ENCODE peak calls at places on chromosomes 4 and X, in eight cellular contexts. C is fibroblast of lung; D is left ventricle myocardium inferior; X is mammary epithelial cell; B is CD8-positive, alpha-beta memory T cell; L is tibial nerve; U is right cardiac atrium; Q is thoracic aorta. A is an unnamed sample. For H3K4me1, the result is how much of the 10 kb centered on the place peaks cover.

GRCh38 chrX:110733166-110733565 is 62.5 kb downstream of the CHRDL1 start:
- DNase-seq in C (no peak), D (no peak), X (peak), B (no peak), L (no peak), U (no peak), Q (no peak), A (no peak)

GRCh38 chr4:109472343-109472761 is 38.7 kb downstream of the SEC24B start:
- DNase-seq in C (peak), D (no peak), X (peak), B (no peak), L (no peak), U (no peak), Q (no peak), A (no peak)

GRCh38 chr4:15868065-15868464 is 70.5 kb downstream of the FGFBP1 start:
- DNase-seq in C (no peak), D (no peak), X (no peak), B (no peak), L (no peak), U (no peak), Q (no peak), A (no peak)

GRCh38 chr4:123055943-123056342 is 133.5 kb upstream of the NUDT6 start:
- DNase-seq in C (no peak), D (no peak), X (peak), B (no peak), L (no peak), U (no peak), Q (no peak), A (no peak)

GRCh38 chr4:185144601-185145240 is 1.7 kb downstream of the SLC25A4 start:
- DNase-seq in C (no peak), D (no peak), X (no peak), B (no peak), L (no peak), U (peak), Q (no peak), A (no peak)

GRCh38 chr4:72567821-72568620 is 1.0 kb downstream of the ADAMTS3 start:
- DNase-seq in C (peak), D (peak), X (peak), B (no peak), L (peak), U (peak), Q (peak), A (peak)

GRCh38 chr4:137116144-137116543 is 416.1 kb downstream of the PCDH18 start:
- DNase-seq in C (no peak), D (no peak), X (peak), B (no peak), L (no peak), U (no peak), Q (no peak), A (no peak)

GRCh38 chrX:154002215-154002719 is 17.4 kb downstream of the IRAK1 start:
- DNase-seq in C (peak), D (peak), X (no peak), B (peak), L (peak), U (no peak), Q (no peak), A (peak)

GRCh38 chrX:1011632-1012283 is 200.7 kb downstream of the CRLF2 start:
- DNase-seq in C (no peak), D (no peak), X (no peak), B (no peak), L (no peak), U (no peak), Q (no peak), A (no peak)

GRCh38 chr4:81724925-81725329 is 253.2 kb upstream of the RASGEF1B start:
- DNase-seq in C (peak), D (peak), X (peak), B (peak), L (no peak), U (peak), Q (no peak), A (peak)

GRCh38 chr4:43456383-43456782 is 563.9 kb downstream of the GRXCR1 start:
- DNase-seq in C (peak), D (no peak), X (peak), B (no peak), L (no peak), U (no peak), Q (no peak), A (no peak)

GRCh38 chr4:125838924-125839323 is 524.2 kb downstream of the FAT4 start:
- DNase-seq in C (no peak), D (no peak), X (no peak), B (no peak), L (no peak), U (no peak), Q (no peak), A (no peak)

GRCh38 chr4:98110214-98110613 is 33.1 kb downstream of the STPG2 start:
- DNase-seq in C (no peak), D (no peak), X (no peak), B (no peak), L (no peak), U (no peak), Q (no peak), A (no peak)

GRCh38 chr4:158322119-158322518 is 111.8 kb downstream of the TMEM144 start:
- DNase-seq in C (no peak), D (no peak), X (no peak), B (no peak), L (no peak), U (no peak), Q (no peak), A (no peak)

GRCh38 chrX:9204560-9204959 is 170.6 kb upstream of the FAM9B start:
- DNase-seq in C (peak), D (no peak), X (no peak), B (no peak), L (no peak), U (no peak), Q (no peak), A (no peak)

GRCh38 chrX:71927040-71927439 is 16.4 kb downstream of the NHSL2 start:
- DNase-seq in C (no peak), D (no peak), X (no peak), B (no peak), L (no peak), U (no peak), Q (no peak), A (no peak)

GRCh38 chrX:71919436-71919835 is 8.8 kb downstream of the NHSL2 start:
- DNase-seq in C (no peak), D (no peak), X (no peak), B (no peak), L (no peak), U (no peak), Q (no peak), A (no peak)

GRCh38 chrX:71919886-71920285 is 9.2 kb downstream of the NHSL2 start:
- DNase-seq in C (no peak), D (no peak), X (no peak), B (no peak), L (no peak), U (no peak), Q (no peak), A (no peak)

GRCh38 chrX:71923516-71923915 is 12.9 kb downstream of the NHSL2 start:
- DNase-seq in C (peak), D (no peak), X (no peak), B (no peak), L (no peak), U (peak), Q (no peak), A (no peak)

DNA sequence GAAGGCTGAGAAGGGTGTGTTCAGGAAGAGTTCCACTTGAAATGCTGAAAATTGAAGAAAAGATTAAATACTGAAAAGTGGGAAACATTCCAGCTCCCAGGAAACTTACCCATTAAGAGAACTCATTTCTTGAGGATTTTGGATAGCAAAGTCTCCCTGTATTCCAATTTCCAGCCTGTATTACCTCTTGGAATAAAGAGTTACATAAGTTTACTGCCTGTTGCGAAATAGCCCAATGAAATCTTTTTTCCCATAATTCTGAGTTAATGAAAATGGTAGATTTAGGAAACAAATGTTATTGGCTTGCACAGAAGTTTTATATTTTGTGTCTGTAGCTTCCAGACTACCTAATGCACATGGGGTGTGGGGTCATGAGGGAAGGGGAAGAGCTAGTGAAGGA is 12.1 kb downstream of the NHSL2 start:
- DNase-seq in C (no peak), D (no peak), X (no peak), B (no peak), L (no peak), U (no peak), Q (no peak), A (no peak)
- H3K4me1 ChIP-seq in C (under half), D (under half), X (under half), B (under half), L (under half), U (under half), Q (under half), A (under half)

GRCh38 chrX:103100484-103100883 is 7.5 kb upstream of the NXF3 start:
- DNase-seq in C (no peak), D (no peak), X (no peak), B (no peak), L (no peak), U (no peak), Q (no peak), A (no peak)
- H3K27ac ChIP-seq in C (no peak), D (no peak), X (no peak), B (peak), L (no peak), U (no peak), Q (no peak), A (no peak)

DNA sequence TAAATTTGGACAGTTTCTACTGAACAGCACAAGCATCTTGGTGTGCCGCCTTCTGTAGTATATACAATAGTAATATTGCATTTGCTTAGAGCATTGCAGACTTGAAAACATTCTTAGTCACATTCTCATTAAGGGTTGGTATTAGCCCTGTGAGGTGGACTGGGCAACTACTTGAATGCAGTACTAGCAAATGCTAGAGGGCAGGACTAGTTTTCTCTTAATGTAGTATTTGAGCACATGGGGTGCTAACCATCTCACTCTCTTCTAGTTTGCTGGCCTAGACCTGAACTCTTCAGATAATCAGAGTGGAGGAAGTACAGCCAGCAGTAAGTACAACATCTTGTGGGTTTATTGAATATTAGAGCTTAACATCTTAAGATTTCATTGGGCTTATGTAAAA is 3.2 kb downstream of the DDX3X start:
- DNase-seq in C (no peak), D (no peak), X (peak), B (no peak), L (no peak), U (no peak), Q (no peak), A (no peak)
- H3K4me1 ChIP-seq in C (under half), D (half or more), X (under half), B (under half), L (under half), U (under half), Q (under half), A (under half)

GRCh38 chr4:53688186-53688790 is 97.0 kb upstream of the LNX1 start:
- DNase-seq in C (peak), D (no peak), X (peak), B (no peak), L (no peak), U (no peak), Q (no peak), A (no peak)

GRCh38 chr4:53682908-53683307 is 91.6 kb upstream of the LNX1 start:
- DNase-seq in C (no peak), D (no peak), X (no peak), B (no peak), L (no peak), U (no peak), Q (no peak), A (no peak)

GRCh38 chr4:53682196-53682595 is 90.9 kb upstream of the LNX1 start:
- DNase-seq in C (peak), D (no peak), X (no peak), B (no peak), L (no peak), U (no peak), Q (no peak), A (no peak)

GRCh38 chr4:53686521-53686920 is 95.2 kb upstream of the LNX1 start:
- DNase-seq in C (no peak), D (no peak), X (no peak), B (no peak), L (no peak), U (no peak), Q (no peak), A (no peak)

DNA sequence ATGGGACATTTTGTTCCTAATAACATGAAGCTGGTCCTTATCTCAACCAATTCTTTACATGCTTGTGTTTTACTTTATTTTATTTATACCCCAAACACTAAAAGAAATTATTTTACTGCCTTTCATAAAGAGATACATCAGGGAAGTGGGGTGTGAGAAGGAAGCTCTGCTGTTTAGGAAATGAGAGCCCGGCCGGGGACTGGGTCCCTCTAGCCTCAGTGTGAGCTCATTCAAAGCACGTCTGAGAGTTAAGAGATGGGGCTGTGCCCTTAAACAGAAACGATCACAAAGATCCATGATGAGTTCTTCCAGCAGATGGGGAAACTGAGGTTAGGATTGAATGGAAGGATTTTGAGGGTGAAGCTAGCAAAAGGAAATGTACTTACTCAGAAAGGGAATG is 93.2 kb upstream of the LNX1 start:
- DNase-seq in C (no peak), D (no peak), X (no peak), B (no peak), L (no peak), U (no peak), Q (no peak), A (no peak)
- H3K27ac ChIP-seq in C (no peak), D (no peak), X (no peak), B (no peak), L (no peak), U (no peak), Q (no peak), A (no peak)

GRCh38 chr4:10108391-10108790 is 8.2 kb downstream of the WDR1 start:
- DNase-seq in C (no peak), D (no peak), X (no peak), B (no peak), L (no peak), U (no peak), Q (no peak), A (no peak)
- H3K4me1 ChIP-seq in C (under half), D (half or more), X (half or more), B (half or more), L (half or more), U (under half), Q (half or more), A (half or more)

GRCh38 chrX:79167437-79167836 is 22.9 kb downstream of the GPR174 start:
- DNase-seq in C (no peak), D (no peak), X (no peak), B (no peak), L (no peak), U (no peak), Q (no peak), A (no peak)
- H3K27ac ChIP-seq in C (no peak), D (peak), X (no peak), B (peak), L (no peak), U (no peak), Q (no peak), A (no peak)

DNA sequence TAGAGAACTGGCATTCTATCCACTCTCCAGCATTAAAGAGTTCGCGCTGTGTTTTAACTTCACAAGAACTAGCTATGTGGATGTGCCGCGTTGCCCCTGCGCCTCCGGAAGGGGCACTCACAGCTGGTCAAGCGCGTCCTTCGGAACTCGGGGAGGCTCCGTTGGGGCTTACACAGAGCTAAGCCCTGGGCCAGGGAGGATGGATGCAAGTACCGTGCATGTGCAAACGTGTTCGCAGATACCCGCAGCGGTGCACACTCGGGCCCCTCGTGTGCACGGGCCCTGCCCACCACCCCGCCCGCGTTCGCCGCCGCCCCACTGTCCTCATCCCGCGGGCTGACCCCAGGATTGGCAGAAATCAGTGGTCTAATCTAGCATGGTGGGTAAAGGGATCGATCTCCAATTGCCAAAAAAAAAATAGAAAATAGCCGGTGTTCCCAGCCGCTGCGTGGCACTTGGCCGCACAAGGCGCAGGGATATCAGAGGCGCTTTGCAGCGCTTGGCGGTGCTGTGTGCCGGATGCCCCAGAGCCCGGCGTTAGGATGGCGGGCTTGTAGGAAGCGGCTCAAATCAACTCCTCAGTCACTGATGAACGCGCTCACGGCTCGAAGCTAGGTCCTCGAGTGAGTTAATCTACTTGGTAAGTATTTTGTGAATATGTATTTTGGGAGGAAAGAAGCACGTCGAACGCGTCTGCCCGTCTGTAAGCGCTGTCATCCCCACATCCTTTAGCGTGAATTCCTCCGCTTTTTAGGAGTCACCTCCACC is 988 bp upstream of the PCDH10 start:
- DNase-seq in C (peak), D (no peak), X (no peak), B (no peak), L (no peak), U (peak), Q (no peak), A (no peak)
- H3K4me1 ChIP-seq in C (under half), D (half or more), X (under half), B (under half), L (under half), U (under half), Q (under half), A (half or more)

DNA sequence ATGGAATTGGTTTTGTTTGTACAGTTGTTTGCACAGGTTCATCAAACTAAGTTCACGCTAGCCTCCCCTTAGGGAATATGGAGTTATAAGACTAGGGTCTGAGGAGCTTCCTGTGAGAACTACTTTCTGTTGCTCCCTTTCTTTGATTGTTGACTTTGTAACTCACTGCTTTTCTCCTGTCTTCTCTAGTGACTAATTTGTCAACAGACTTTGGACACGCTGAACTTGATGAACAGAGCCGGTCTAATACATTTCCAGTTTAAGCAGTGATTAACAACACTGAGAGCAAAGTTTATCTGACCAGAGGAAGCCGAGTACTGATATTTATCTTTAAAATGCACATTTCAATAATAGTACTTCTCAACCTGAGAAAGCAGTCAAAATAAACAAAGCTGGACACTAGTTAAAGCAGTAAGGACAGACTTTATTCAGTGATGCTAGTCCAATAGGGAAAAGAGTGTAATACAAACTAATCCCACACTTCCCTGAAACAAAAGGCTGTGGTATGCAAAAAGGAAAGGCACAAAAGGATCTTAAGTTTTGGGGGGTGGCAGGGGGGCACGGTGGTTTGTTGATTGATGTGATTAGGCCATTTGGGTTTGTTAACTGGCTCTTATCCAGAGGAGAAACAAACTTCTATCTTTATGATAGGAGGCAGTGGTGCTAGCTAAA is 2.7 kb upstream of the NUDT9 start:
- DNase-seq in C (no peak), D (no peak), X (no peak), B (no peak), L (no peak), U (no peak), Q (no peak), A (no peak)
- H3K27ac ChIP-seq in C (no peak), D (no peak), X (no peak), B (no peak), L (no peak), U (no peak), Q (no peak), A (no peak)

GRCh38 chr4:147813107-147813773 is 81.4 kb downstream of the ARHGAP10 start:
- DNase-seq in C (no peak), D (no peak), X (no peak), B (no peak), L (no peak), U (peak), Q (no peak), A (no peak)
- H3K4me1 ChIP-seq in C (under half), D (half or more), X (under half), B (under half), L (under half), U (under half), Q (half or more), A (half or more)

A was measured in lower lobe of right lung.